ENCODE peak calls at places on chromosomes 7 and 10, in four cellular contexts. One of them, this sample, is unnamed.

GRCh38 chr10:79904671-79905321 is 44.1 kb downstream of the SFTPD start:
- DNase-seq in amygdala: no peak
- DNase-seq in NCI-H2171: peak
- DNase-seq in AG04450: no peak
- DNase-seq in this sample: peak

GRCh38 chr7:96314402-96315108 is 7.3 kb downstream of the SLC25A13 start:
- DNase-seq in amygdala: no peak
- DNase-seq in NCI-H2171: no peak
- DNase-seq in AG04450: no peak
- DNase-seq in this sample: no peak

GRCh38 chr7:103632005-103632639 is 186.1 kb upstream of the SLC26A5 start:
- DNase-seq in amygdala: no peak
- DNase-seq in NCI-H2171: no peak
- DNase-seq in AG04450: no peak
- DNase-seq in this sample: no peak

GRCh38 chr7:29488977-29489376 is 74.7 kb upstream of the PRR15 start:
- DNase-seq in amygdala: no peak
- DNase-seq in NCI-H2171: no peak
- DNase-seq in AG04450: no peak
- DNase-seq in this sample: no peak

GRCh38 chr7:1850976-1851571 is 181.0 kb downstream of the ELFN1 start:
- DNase-seq in amygdala: no peak
- DNase-seq in NCI-H2171: no peak
- DNase-seq in AG04450: no peak
- DNase-seq in this sample: no peak

GRCh38 chr10:114179747-114180146 is 594 bp downstream of the TDRD1 start:
- DNase-seq in amygdala: no peak
- DNase-seq in NCI-H2171: no peak
- DNase-seq in AG04450: no peak
- DNase-seq in this sample: no peak

GRCh38 chr10:31706921-31707571 is 221.6 kb downstream of the ARHGAP12 start:
- DNase-seq in amygdala: no peak
- DNase-seq in NCI-H2171: no peak
- DNase-seq in AG04450: no peak
- DNase-seq in this sample: no peak

GRCh38 chr10:108090476-108091215 is 926.1 kb upstream of the SORCS1 start:
- DNase-seq in amygdala: no peak
- DNase-seq in NCI-H2171: no peak
- DNase-seq in AG04450: no peak
- DNase-seq in this sample: no peak

GRCh38 chr7:30465342-30466170 is 13.0 kb downstream of the NOD1 start:
- DNase-seq in amygdala: peak
- DNase-seq in NCI-H2171: no peak
- DNase-seq in AG04450: no peak
- DNase-seq in this sample: no peak

GRCh38 chr10:57741751-57742150 is 525.9 kb downstream of the IPMK start:
- DNase-seq in amygdala: no peak
- DNase-seq in NCI-H2171: no peak
- DNase-seq in AG04450: no peak
- DNase-seq in this sample: no peak

GRCh38 chr7:12888727-12889126 is 201.3 kb downstream of the ARL4A start:
- DNase-seq in amygdala: no peak
- DNase-seq in NCI-H2171: no peak
- DNase-seq in AG04450: peak
- DNase-seq in this sample: no peak

GRCh38 chr10:118723467-118723866 is 31.3 kb downstream of the CACUL1 start:
- DNase-seq in amygdala: no peak
- DNase-seq in NCI-H2171: no peak
- DNase-seq in AG04450: no peak
- DNase-seq in this sample: no peak

GRCh38 chr7:46784746-46785145 is 797.2 kb downstream of the TNS3 start:
- DNase-seq in amygdala: no peak
- DNase-seq in NCI-H2171: no peak
- DNase-seq in AG04450: no peak
- DNase-seq in this sample: no peak

GRCh38 chr7:131074043-131074442 is 253.6 kb upstream of the MKLN1 start:
- DNase-seq in amygdala: no peak
- DNase-seq in NCI-H2171: no peak
- DNase-seq in AG04450: no peak
- DNase-seq in this sample: no peak

GRCh38 chr10:2387672-2388071 is 650.3 kb upstream of the ADARB2 start:
- DNase-seq in amygdala: no peak
- DNase-seq in NCI-H2171: no peak
- DNase-seq in AG04450: no peak
- DNase-seq in this sample: no peak

GRCh38 chr10:58209669-58210068 is 58.0 kb downstream of the IPMK start:
- DNase-seq in amygdala: no peak
- DNase-seq in NCI-H2171: no peak
- DNase-seq in AG04450: no peak
- DNase-seq in this sample: no peak

This sample was measured in NCI-H1694 treated with DMSO at 0.1 percent for 48 hours.